ENCODE peak calls at places on chromosomes 16 and 17, in ten cellular contexts. Y is activated CD4-positive, alpha-beta memory T cell treated with anti-CD3 and anti-CD28 coated beads for 36 hours; P is NCI-H69; B is activated CD4-positive, alpha-beta T cell treated with anti-CD3 and anti-CD28 coated beads for 48 hours; U is GF-D8; F is Kasumi-1; W is activated CD8-positive, alpha-beta memory T cell treated with anti-CD3 and anti-CD28 coated beads for 48 hours; N is AG04449; G is bronchial epithelial cell; D is SHP77. H is an unnamed sample.

GRCh38 chr16:65975049-65975708 is 391.3 kb upstream of the CDH5 start:
- DNase-seq in Y (peak), P (no peak), B (peak), U (no peak), F (no peak), W (no peak), N (no peak), G (peak), D (no peak), H (no peak)

GRCh38 chr16:74107795-74108610 is 188.6 kb upstream of the PSMD7 start:
- DNase-seq in Y (peak), P (peak), B (peak), U (no peak), F (peak), W (no peak), N (no peak), G (peak), D (peak), H (no peak)

GRCh38 chr17:47694818-47695663 is 1.1 kb downstream of the TBKBP1 start:
- DNase-seq in Y (peak), P (peak), B (peak), U (peak), F (peak), W (no peak), N (no peak), G (no peak), D (peak), H (no peak)

GRCh38 chr17:7839199-7839889 is 5.3 kb downstream of the KDM6B start:
- DNase-seq in Y (no peak), P (no peak), B (no peak), U (peak), F (peak), W (no peak), N (no peak), G (peak), D (no peak), H (no peak)

GRCh38 chr17:27529230-27529796 is 73.1 kb downstream of the KSR1 start:
- DNase-seq in Y (no peak), P (peak), B (no peak), U (peak), F (peak), W (no peak), N (no peak), G (peak), D (no peak), H (no peak)

GRCh38 chr16:80806957-80807356 is 2.6 kb upstream of the CDYL2 start:
- DNase-seq in Y (peak), P (no peak), B (peak), U (no peak), F (peak), W (no peak), N (peak), G (peak), D (no peak), H (no peak)

GRCh38 chr16:57620316-57621231 is 7.9 kb upstream of the ADGRG1 start:
- DNase-seq in Y (no peak), P (peak), B (no peak), U (no peak), F (no peak), W (no peak), N (no peak), G (peak), D (peak), H (no peak)

GRCh38 chr16:31700200-31700529 is 172.5 kb downstream of the AHSP start:
- DNase-seq in Y (no peak), P (peak), B (no peak), U (no peak), F (peak), W (no peak), N (no peak), G (no peak), D (peak), H (no peak)

GRCh38 chr17:15341385-15341849 is at the start of gene TEKT3:
- DNase-seq in Y (peak), P (peak), B (peak), U (no peak), F (no peak), W (no peak), N (no peak), G (peak), D (no peak), H (peak)

GRCh38 chr16:48353565-48354163 is 31.5 kb downstream of the SIAH1 start:
- DNase-seq in Y (peak), P (peak), B (peak), U (peak), F (peak), W (no peak), N (no peak), G (peak), D (peak), H (no peak)

GRCh38 chr16:15754821-15755534 is 101.8 kb downstream of the MYH11 start:
- DNase-seq in Y (no peak), P (no peak), B (no peak), U (no peak), F (no peak), W (no peak), N (no peak), G (peak), D (no peak), H (no peak)

GRCh38 chr16:84949776-84950436 is 61.4 kb downstream of the ZDHHC7 start:
- DNase-seq in Y (no peak), P (peak), B (no peak), U (no peak), F (no peak), W (no peak), N (no peak), G (no peak), D (no peak), H (no peak)

GRCh38 chr17:59451706-59452105 is 113.7 kb upstream of the DHX40 start:
- DNase-seq in Y (no peak), P (peak), B (no peak), U (no peak), F (no peak), W (no peak), N (no peak), G (peak), D (no peak), H (no peak)

GRCh38 chr17:12985431-12986285 is 32.2 kb downstream of the ELAC2 start:
- DNase-seq in Y (no peak), P (peak), B (no peak), U (no peak), F (no peak), W (no peak), N (no peak), G (no peak), D (no peak), H (no peak)

H was measured in type B pancreatic cell.